ENCODE peak calls at places on chromosomes 13 and 19, in eight cellular contexts. One of them, this sample, is unnamed.

GRCh38 chr13:24341439-24341838 is 32.1 kb downstream of the C1QTNF9 start:
- DNase-seq in upper lobe of right lung: no peak
- DNase-seq in Peyer's patch: no peak
- DNase-seq in fibroblast of pulmonary artery: no peak
- DNase-seq in foreskin fibroblast: peak
- DNase-seq in heart right ventricle: no peak
- DNase-seq in mucosa of descending colon: no peak
- DNase-seq in PC-9: no peak
- DNase-seq in this sample: no peak

GRCh38 chr19:53509845-53510244 is 28.1 kb upstream of the ZNF331 start:
- DNase-seq in upper lobe of right lung: no peak
- DNase-seq in Peyer's patch: no peak
- DNase-seq in fibroblast of pulmonary artery: no peak
- DNase-seq in foreskin fibroblast: no peak
- DNase-seq in heart right ventricle: no peak
- DNase-seq in mucosa of descending colon: no peak
- DNase-seq in PC-9: no peak
- DNase-seq in this sample: no peak

GRCh38 chr13:72853000-72853399 is 71.1 kb downstream of the PIBF1 start:
- DNase-seq in upper lobe of right lung: no peak
- DNase-seq in Peyer's patch: no peak
- DNase-seq in fibroblast of pulmonary artery: peak
- DNase-seq in foreskin fibroblast: peak
- DNase-seq in heart right ventricle: no peak
- DNase-seq in mucosa of descending colon: no peak
- DNase-seq in PC-9: no peak
- DNase-seq in this sample: no peak

GRCh38 chr13:20702945-20703784 is at the start of gene IL17D:
- DNase-seq in upper lobe of right lung: peak
- DNase-seq in Peyer's patch: peak
- DNase-seq in fibroblast of pulmonary artery: no peak
- DNase-seq in foreskin fibroblast: peak
- DNase-seq in heart right ventricle: no peak
- DNase-seq in mucosa of descending colon: peak
- DNase-seq in PC-9: peak
- DNase-seq in this sample: no peak

GRCh38 chr13:75359266-75359665 is 122.7 kb downstream of the TBC1D4 start:
- DNase-seq in upper lobe of right lung: no peak
- DNase-seq in Peyer's patch: no peak
- DNase-seq in fibroblast of pulmonary artery: peak
- DNase-seq in foreskin fibroblast: peak
- DNase-seq in heart right ventricle: no peak
- DNase-seq in mucosa of descending colon: no peak
- DNase-seq in PC-9: peak
- DNase-seq in this sample: peak

GRCh38 chr19:29217591-29217990 is 4.6 kb upstream of the UQCRFS1 start:
- DNase-seq in upper lobe of right lung: no peak
- DNase-seq in Peyer's patch: no peak
- DNase-seq in fibroblast of pulmonary artery: no peak
- DNase-seq in foreskin fibroblast: no peak
- DNase-seq in heart right ventricle: no peak
- DNase-seq in mucosa of descending colon: no peak
- DNase-seq in PC-9: no peak
- DNase-seq in this sample: no peak

GRCh38 chr13:51801631-51802099 is 2.3 kb downstream of the DHRS12 start:
- DNase-seq in upper lobe of right lung: peak
- DNase-seq in Peyer's patch: peak
- DNase-seq in fibroblast of pulmonary artery: no peak
- DNase-seq in foreskin fibroblast: peak
- DNase-seq in heart right ventricle: peak
- DNase-seq in mucosa of descending colon: peak
- DNase-seq in PC-9: peak
- DNase-seq in this sample: no peak

GRCh38 chr19:49911381-49912145 is 14.9 kb upstream of the IL4I1 start:
- DNase-seq in upper lobe of right lung: no peak
- DNase-seq in Peyer's patch: no peak
- DNase-seq in fibroblast of pulmonary artery: peak
- DNase-seq in foreskin fibroblast: no peak
- DNase-seq in heart right ventricle: no peak
- DNase-seq in mucosa of descending colon: no peak
- DNase-seq in PC-9: no peak
- DNase-seq in this sample: no peak

GRCh38 chr13:47708386-47708785 is 292.7 kb downstream of the SUCLA2 start:
- DNase-seq in upper lobe of right lung: no peak
- DNase-seq in Peyer's patch: no peak
- DNase-seq in fibroblast of pulmonary artery: peak
- DNase-seq in foreskin fibroblast: peak
- DNase-seq in heart right ventricle: no peak
- DNase-seq in mucosa of descending colon: no peak
- DNase-seq in PC-9: no peak
- DNase-seq in this sample: no peak

GRCh38 chr13:49669735-49670309 is 21.5 kb downstream of the EBPL start:
- DNase-seq in upper lobe of right lung: no peak
- DNase-seq in Peyer's patch: no peak
- DNase-seq in fibroblast of pulmonary artery: peak
- DNase-seq in foreskin fibroblast: peak
- DNase-seq in heart right ventricle: peak
- DNase-seq in mucosa of descending colon: peak
- DNase-seq in PC-9: peak
- DNase-seq in this sample: no peak

GRCh38 chr13:114047358-114047881 is 73.5 kb upstream of the C13orf46 start:
- DNase-seq in upper lobe of right lung: no peak
- DNase-seq in Peyer's patch: no peak
- DNase-seq in fibroblast of pulmonary artery: no peak
- DNase-seq in foreskin fibroblast: no peak
- DNase-seq in heart right ventricle: no peak
- DNase-seq in mucosa of descending colon: no peak
- DNase-seq in PC-9: no peak
- DNase-seq in this sample: no peak

GRCh38 chr19:23914402-23915286 is at the start of gene ZNF726:
- DNase-seq in upper lobe of right lung: peak
- DNase-seq in Peyer's patch: peak
- DNase-seq in fibroblast of pulmonary artery: peak
- DNase-seq in foreskin fibroblast: peak
- DNase-seq in heart right ventricle: peak
- DNase-seq in mucosa of descending colon: peak
- DNase-seq in PC-9: peak
- DNase-seq in this sample: peak

GRCh38 chr13:99215466-99215865 is 14.8 kb downstream of the UBAC2 start:
- DNase-seq in upper lobe of right lung: no peak
- DNase-seq in Peyer's patch: no peak
- DNase-seq in fibroblast of pulmonary artery: no peak
- DNase-seq in foreskin fibroblast: no peak
- DNase-seq in heart right ventricle: no peak
- DNase-seq in mucosa of descending colon: peak
- DNase-seq in PC-9: no peak
- DNase-seq in this sample: no peak

GRCh38 chr13:48496796-48497195 is 36.1 kb downstream of the RCBTB2 start:
- DNase-seq in upper lobe of right lung: no peak
- DNase-seq in Peyer's patch: no peak
- DNase-seq in fibroblast of pulmonary artery: no peak
- DNase-seq in foreskin fibroblast: no peak
- DNase-seq in heart right ventricle: no peak
- DNase-seq in mucosa of descending colon: no peak
- DNase-seq in PC-9: no peak
- DNase-seq in this sample: no peak

GRCh38 chr19:38952395-38953165 is 21.8 kb downstream of the MRPS12 start:
- DNase-seq in upper lobe of right lung: no peak
- DNase-seq in Peyer's patch: no peak
- DNase-seq in fibroblast of pulmonary artery: peak
- DNase-seq in foreskin fibroblast: peak
- DNase-seq in heart right ventricle: no peak
- DNase-seq in mucosa of descending colon: no peak
- DNase-seq in PC-9: peak
- DNase-seq in this sample: no peak

GRCh38 chr13:40152904-40153303 is 497.4 kb downstream of the COG6 start:
- DNase-seq in upper lobe of right lung: no peak
- DNase-seq in Peyer's patch: no peak
- DNase-seq in fibroblast of pulmonary artery: no peak
- DNase-seq in foreskin fibroblast: no peak
- DNase-seq in heart right ventricle: no peak
- DNase-seq in mucosa of descending colon: no peak
- DNase-seq in PC-9: no peak
- DNase-seq in this sample: no peak

GRCh38 chr13:114263590-114263989 is 17.8 kb upstream of the UPF3A start:
- DNase-seq in upper lobe of right lung: no peak
- DNase-seq in Peyer's patch: no peak
- DNase-seq in fibroblast of pulmonary artery: no peak
- DNase-seq in foreskin fibroblast: no peak
- DNase-seq in heart right ventricle: no peak
- DNase-seq in mucosa of descending colon: no peak
- DNase-seq in PC-9: no peak
- DNase-seq in this sample: no peak

GRCh38 chr13:73657821-73658540 is 476.2 kb downstream of the KLF12 start:
- DNase-seq in upper lobe of right lung: no peak
- DNase-seq in Peyer's patch: no peak
- DNase-seq in fibroblast of pulmonary artery: peak
- DNase-seq in foreskin fibroblast: peak
- DNase-seq in heart right ventricle: peak
- DNase-seq in mucosa of descending colon: no peak
- DNase-seq in PC-9: no peak
- DNase-seq in this sample: no peak

GRCh38 chr19:16113727-16114126 is 2.0 kb downstream of the RAB8A start:
- DNase-seq in upper lobe of right lung: no peak
- DNase-seq in Peyer's patch: no peak
- DNase-seq in fibroblast of pulmonary artery: no peak
- DNase-seq in foreskin fibroblast: no peak
- DNase-seq in heart right ventricle: no peak
- DNase-seq in mucosa of descending colon: no peak
- DNase-seq in PC-9: no peak
- DNase-seq in this sample: no peak

GRCh38 chr19:34767967-34768366 is 5.0 kb downstream of the ZNF599 start:
- DNase-seq in upper lobe of right lung: no peak
- DNase-seq in Peyer's patch: no peak
- DNase-seq in fibroblast of pulmonary artery: no peak
- DNase-seq in foreskin fibroblast: no peak
- DNase-seq in heart right ventricle: no peak
- DNase-seq in mucosa of descending colon: no peak
- DNase-seq in PC-9: no peak
- DNase-seq in this sample: no peak

GRCh38 chr19:48311384-48311783 is 14.0 kb upstream of the EMP3 start:
- DNase-seq in upper lobe of right lung: no peak
- DNase-seq in Peyer's patch: no peak
- DNase-seq in fibroblast of pulmonary artery: no peak
- DNase-seq in foreskin fibroblast: no peak
- DNase-seq in heart right ventricle: no peak
- DNase-seq in mucosa of descending colon: no peak
- DNase-seq in PC-9: no peak
- DNase-seq in this sample: no peak

GRCh38 chr13:27171244-27171829 is at the start of gene USP12:
- DNase-seq in upper lobe of right lung: peak
- DNase-seq in Peyer's patch: no peak
- DNase-seq in fibroblast of pulmonary artery: no peak
- DNase-seq in foreskin fibroblast: peak
- DNase-seq in heart right ventricle: peak
- DNase-seq in mucosa of descending colon: peak
- DNase-seq in PC-9: peak
- DNase-seq in this sample: no peak

GRCh38 chr19:33778089-33778791 is 18.4 kb upstream of the KCTD15 start:
- DNase-seq in upper lobe of right lung: peak
- DNase-seq in Peyer's patch: peak
- DNase-seq in fibroblast of pulmonary artery: peak
- DNase-seq in foreskin fibroblast: peak
- DNase-seq in heart right ventricle: peak
- DNase-seq in mucosa of descending colon: peak
- DNase-seq in PC-9: peak
- DNase-seq in this sample: no peak

GRCh38 chr13:95497307-95497943 is 55.1 kb upstream of the CLDN10 start:
- DNase-seq in upper lobe of right lung: no peak
- DNase-seq in Peyer's patch: no peak
- DNase-seq in fibroblast of pulmonary artery: no peak
- DNase-seq in foreskin fibroblast: no peak
- DNase-seq in heart right ventricle: peak
- DNase-seq in mucosa of descending colon: no peak
- DNase-seq in PC-9: no peak
- DNase-seq in this sample: no peak

DNA sequence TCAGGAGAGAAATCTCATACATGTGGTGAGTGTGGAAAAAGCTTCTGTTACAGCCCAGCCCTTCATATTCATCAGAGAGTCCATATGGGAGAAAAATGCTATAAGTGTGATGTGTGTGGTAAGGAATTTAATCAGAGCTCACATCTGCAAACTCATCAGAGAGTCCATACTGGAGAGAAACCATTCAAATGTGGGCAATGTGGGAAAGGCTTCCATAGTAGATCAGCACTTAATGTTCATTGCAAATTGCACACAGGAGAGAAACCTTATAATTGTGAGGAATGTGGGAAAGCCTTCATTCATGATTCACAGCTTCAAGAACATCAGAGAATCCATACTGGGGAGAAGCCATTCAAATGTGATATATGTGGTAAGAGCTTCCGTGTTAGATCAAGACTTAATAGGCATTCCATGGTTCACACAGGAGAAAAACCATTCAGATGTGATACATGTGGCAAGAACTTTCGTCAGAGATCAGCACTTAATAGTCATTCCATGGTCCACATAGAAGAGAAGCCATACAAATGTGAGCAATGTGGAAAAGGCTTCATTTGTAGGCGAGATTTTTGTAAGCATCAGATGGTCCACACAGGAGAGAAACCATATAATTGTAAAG is 15.2 kb downstream of the ZNF221 start:
- DNase-seq in upper lobe of right lung: no peak
- DNase-seq in Peyer's patch: no peak
- DNase-seq in fibroblast of pulmonary artery: peak
- DNase-seq in foreskin fibroblast: no peak
- DNase-seq in heart right ventricle: no peak
- DNase-seq in mucosa of descending colon: no peak
- DNase-seq in PC-9: no peak
- DNase-seq in this sample: no peak
- H3K4me3 ChIP-seq in upper lobe of right lung: no peak
- H3K4me3 ChIP-seq in Peyer's patch: no peak
- H3K4me3 ChIP-seq in fibroblast of pulmonary artery: no peak
- H3K4me3 ChIP-seq in foreskin fibroblast: no peak
- H3K4me3 ChIP-seq in heart right ventricle: no peak
- H3K4me3 ChIP-seq in mucosa of descending colon: no peak
- H3K4me3 ChIP-seq in PC-9: no peak
- H3K4me3 ChIP-seq in this sample: no peak

GRCh38 chr19:13016628-13017305 is 21.5 kb downstream of the NFIX start:
- DNase-seq in upper lobe of right lung: no peak
- DNase-seq in Peyer's patch: no peak
- DNase-seq in fibroblast of pulmonary artery: no peak
- DNase-seq in foreskin fibroblast: no peak
- DNase-seq in heart right ventricle: no peak
- DNase-seq in mucosa of descending colon: no peak
- DNase-seq in PC-9: no peak
- DNase-seq in this sample: no peak
- H3K4me3 ChIP-seq in upper lobe of right lung: peak
- H3K4me3 ChIP-seq in Peyer's patch: no peak
- H3K4me3 ChIP-seq in fibroblast of pulmonary artery: peak
- H3K4me3 ChIP-seq in foreskin fibroblast: peak
- H3K4me3 ChIP-seq in heart right ventricle: no peak
- H3K4me3 ChIP-seq in mucosa of descending colon: no peak
- H3K4me3 ChIP-seq in PC-9: no peak
- H3K4me3 ChIP-seq in this sample: no peak

GRCh38 chr13:36344173-36344572 is 2.0 kb downstream of the SPART start:
- DNase-seq in upper lobe of right lung: no peak
- DNase-seq in Peyer's patch: no peak
- DNase-seq in fibroblast of pulmonary artery: peak
- DNase-seq in foreskin fibroblast: peak
- DNase-seq in heart right ventricle: no peak
- DNase-seq in mucosa of descending colon: no peak
- DNase-seq in PC-9: no peak
- DNase-seq in this sample: peak
- H3K4me3 ChIP-seq in upper lobe of right lung: peak
- H3K4me3 ChIP-seq in Peyer's patch: no peak
- H3K4me3 ChIP-seq in fibroblast of pulmonary artery: peak
- H3K4me3 ChIP-seq in foreskin fibroblast: peak
- H3K4me3 ChIP-seq in heart right ventricle: no peak
- H3K4me3 ChIP-seq in mucosa of descending colon: no peak
- H3K4me3 ChIP-seq in PC-9: peak
- H3K4me3 ChIP-seq in this sample: no peak

GRCh38 chr13:64234255-64234654 is 2818.6 kb upstream of the PCDH20 start:
- DNase-seq in upper lobe of right lung: no peak
- DNase-seq in Peyer's patch: no peak
- DNase-seq in fibroblast of pulmonary artery: peak
- DNase-seq in foreskin fibroblast: peak
- DNase-seq in heart right ventricle: no peak
- DNase-seq in mucosa of descending colon: no peak
- DNase-seq in PC-9: no peak
- DNase-seq in this sample: peak
- H3K4me3 ChIP-seq in upper lobe of right lung: no peak
- H3K4me3 ChIP-seq in Peyer's patch: no peak
- H3K4me3 ChIP-seq in fibroblast of pulmonary artery: no peak
- H3K4me3 ChIP-seq in foreskin fibroblast: no peak
- H3K4me3 ChIP-seq in heart right ventricle: no peak
- H3K4me3 ChIP-seq in mucosa of descending colon: no peak
- H3K4me3 ChIP-seq in PC-9: no peak
- H3K4me3 ChIP-seq in this sample: no peak

This sample was measured in AG09309.